ENCODE peak calls at places on chromosomes 5 and 9, in five cellular contexts. K is neural progenitor cell, B is fibroblast of lung, F is GM23248, L is GM23338. D is an unnamed sample. For H3K36me3, the result is how much of the 10 kb centered on the place peaks cover.

GRCh38 chr5:93884254-93884653 is 142.9 kb upstream of the POU5F2 start:
- DNase-seq in K (no peak), B (no peak), F (no peak), L (no peak), D (no peak)

GRCh38 chr9:134602547-134603362 is 38.8 kb upstream of the COL5A1 start:
- DNase-seq in K (no peak), B (peak), F (peak), L (no peak), D (no peak)

GRCh38 chr9:17739022-17739421 is 160.2 kb downstream of the SH3GL2 start:
- DNase-seq in K (no peak), B (no peak), F (no peak), L (no peak), D (no peak)

GRCh38 chr5:38847549-38848341 is 1.9 kb downstream of the OSMR start:
- DNase-seq in K (no peak), B (peak), F (peak), L (peak), D (no peak)

GRCh38 chr5:142248853-142249462 is 75.9 kb downstream of the SPRY4 start:
- DNase-seq in K (peak), B (peak), F (peak), L (peak), D (no peak)

GRCh38 chr9:12853021-12853420 is 78.2 kb downstream of the LURAP1L start:
- DNase-seq in K (no peak), B (no peak), F (no peak), L (no peak), D (no peak)

GRCh38 chr9:136081113-136081825 is 13.8 kb downstream of the NACC2 start:
- DNase-seq in K (peak), B (no peak), F (no peak), L (no peak), D (no peak)

GRCh38 chr9:77544491-77545000 is 103.6 kb downstream of the GNA14 start:
- DNase-seq in K (no peak), B (peak), F (peak), L (no peak), D (no peak)

GRCh38 chr9:90432951-90433350 is 209.7 kb downstream of the DIRAS2 start:
- DNase-seq in K (no peak), B (peak), F (no peak), L (no peak), D (no peak)

GRCh38 chr9:78573669-78574068 is 276.7 kb downstream of the PSAT1 start:
- DNase-seq in K (no peak), B (no peak), F (no peak), L (no peak), D (no peak)

GRCh38 chr9:118631956-118632355 is 737.3 kb downstream of the BRINP1 start:
- DNase-seq in K (no peak), B (no peak), F (no peak), L (peak), D (no peak)

GRCh38 chr5:179802207-179802883 is 4.3 kb downstream of the MGAT4B start:
- DNase-seq in K (no peak), B (no peak), F (peak), L (no peak), D (no peak)

GRCh38 chr5:163567811-163568210 is 62.4 kb downstream of the MAT2B start:
- DNase-seq in K (no peak), B (peak), F (peak), L (no peak), D (no peak)

GRCh38 chr5:163565492-163565891 is 60.1 kb downstream of the MAT2B start:
- DNase-seq in K (peak), B (no peak), F (peak), L (peak), D (peak)

GRCh38 chr5:163564321-163564924 is 59.0 kb downstream of the MAT2B start:
- DNase-seq in K (peak), B (peak), F (peak), L (peak), D (peak)

GRCh38 chr5:163566678-163567077 is 61.3 kb downstream of the MAT2B start:
- DNase-seq in K (no peak), B (no peak), F (no peak), L (no peak), D (no peak)

GRCh38 chr5:163565931-163566608 is 60.7 kb downstream of the MAT2B start:
- DNase-seq in K (peak), B (peak), F (peak), L (peak), D (peak)
- TF ChIP-seq EZH2 in K (no peak), B (no peak), F (no peak), L (no peak), D (no peak)

DNA sequence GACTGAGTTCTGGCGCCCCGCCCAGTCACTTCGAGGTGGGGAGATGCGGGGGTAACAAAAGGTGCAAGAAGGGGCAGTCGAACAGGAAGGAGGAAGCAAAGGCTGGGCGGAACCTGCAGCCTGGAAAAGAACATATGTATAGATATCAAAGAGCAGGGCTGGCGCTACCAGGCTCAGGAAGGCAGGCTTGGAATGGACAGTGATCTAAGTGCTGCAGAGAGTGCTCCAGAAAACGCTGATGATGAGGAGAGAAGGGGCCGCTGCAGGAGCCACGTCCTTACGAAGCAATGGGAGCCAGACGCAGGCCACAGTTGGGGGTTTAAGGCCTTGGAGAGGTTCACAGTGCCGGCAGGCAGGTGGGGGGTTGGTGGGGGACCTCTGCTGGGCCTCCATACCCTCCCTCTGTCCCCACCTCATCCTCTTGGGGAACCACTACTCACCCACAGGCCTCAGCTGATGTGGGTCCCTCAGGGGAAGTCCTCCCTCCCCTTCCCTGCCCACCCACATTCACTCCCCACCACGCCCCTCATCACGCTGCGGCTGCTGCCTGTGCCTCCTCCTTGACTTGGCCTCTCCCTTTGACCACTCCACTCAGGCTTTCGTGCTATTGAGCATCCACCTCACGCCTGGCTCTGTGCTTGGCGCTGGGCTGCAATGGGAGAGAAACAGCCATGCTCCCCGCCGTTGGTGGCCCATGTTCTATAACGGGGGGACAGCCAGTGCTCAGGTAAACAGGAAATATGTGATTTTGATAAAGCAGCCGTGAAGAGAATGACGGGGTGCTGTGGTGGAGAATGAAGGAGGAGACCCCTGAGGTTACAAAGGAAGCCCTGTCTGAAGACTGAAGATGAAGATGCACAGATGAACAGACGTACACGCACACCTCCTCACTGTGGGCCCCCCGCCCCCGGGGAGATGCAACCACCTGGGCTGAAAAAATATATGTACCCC is 40.5 kb upstream of the RPL26L1 start:
- DNase-seq in K (no peak), B (no peak), F (no peak), L (no peak), D (no peak)
- H3K4me3 ChIP-seq in K (no peak), B (no peak), F (no peak), L (no peak), D (no peak)

GRCh38 chr5:128035689-128036088 is 47.9 kb upstream of the SLC12A2 start:
- DNase-seq in K (no peak), B (no peak), F (no peak), L (no peak), D (no peak)
- H3K36me3 ChIP-seq in K (under half), B (under half), F (under half), L (under half), D (under half)

GRCh38 chr9:117296453-117296852 is 118.4 kb downstream of the ASTN2 start:
- DNase-seq in K (no peak), B (no peak), F (no peak), L (no peak), D (no peak)
- TF ChIP-seq EZH2 in K (no peak), B (no peak), F (no peak), L (no peak), D (no peak)

GRCh38 chr5:55923177-55923872 is 71.4 kb downstream of the IL6ST start:
- DNase-seq in K (peak), B (no peak), F (peak), L (peak), D (peak)
- H3K4me3 ChIP-seq in K (no peak), B (peak), F (peak), L (no peak), D (peak)

GRCh38 chr9:98720402-98720801 is 11.7 kb upstream of the GABBR2 start:
- DNase-seq in K (no peak), B (no peak), F (no peak), L (no peak), D (no peak)

GRCh38 chr9:98719055-98719454 is 10.3 kb upstream of the GABBR2 start:
- DNase-seq in K (no peak), B (no peak), F (no peak), L (no peak), D (no peak)

GRCh38 chr9:98712987-98713386 is 4.3 kb upstream of the GABBR2 start:
- DNase-seq in K (no peak), B (no peak), F (no peak), L (no peak), D (no peak)

GRCh38 chr9:98709968-98710965 is 1.5 kb upstream of the GABBR2 start:
- DNase-seq in K (peak), B (peak), F (peak), L (peak), D (no peak)

GRCh38 chr9:98714833-98715232 is 6.1 kb upstream of the GABBR2 start:
- DNase-seq in K (no peak), B (no peak), F (no peak), L (no peak), D (peak)
- H3K36me3 ChIP-seq in K (under half), B (under half), F (under half), L (under half), D (under half)